ENCODE peak calls at places on chromosomes 13 and 19, in four cellular contexts. Y is esophagus squamous epithelium, P is lower lobe of right lung, F is HCT116. H is an unnamed sample. For H3K4me1, the result is how much of the 10 kb centered on the place peaks cover.

GRCh38 chr19:14480695-14481069 is 5.5 kb upstream of the PTGER1 start:
- DNase-seq in Y (no peak), P (no peak), F (no peak), H (no peak)

GRCh38 chr19:1154731-1155351 is 19.2 kb downstream of the SBNO2 start:
- DNase-seq in Y (no peak), P (peak), F (no peak), H (peak)

GRCh38 chr19:58572818-58573657 is at the start of gene MZF1:
- DNase-seq in Y (no peak), P (peak), F (peak), H (peak)

GRCh38 chr13:35824825-35825224 is 306.4 kb downstream of the DCLK1 start:
- DNase-seq in Y (no peak), P (no peak), F (no peak), H (no peak)

GRCh38 chr19:23075031-23075733 is 41.6 kb upstream of the ZNF730 start:
- DNase-seq in Y (no peak), P (peak), F (no peak), H (peak)

GRCh38 chr19:8438236-8438635 is 6.5 kb upstream of the HNRNPM start:
- DNase-seq in Y (no peak), P (no peak), F (no peak), H (no peak)

GRCh38 chr19:15241259-15241658 is 9.0 kb upstream of the EPHX3 start:
- DNase-seq in Y (no peak), P (no peak), F (no peak), H (no peak)

GRCh38 chr13:26604784-26605183 is 47.3 kb downstream of the WASF3 start:
- DNase-seq in Y (no peak), P (peak), F (no peak), H (no peak)

GRCh38 chr13:68993154-68993553 is 1114.5 kb upstream of the ATXN8OS start:
- DNase-seq in Y (no peak), P (no peak), F (no peak), H (no peak)
- H3K4me3 ChIP-seq in Y (no peak), P (no peak), F (no peak), H (no peak)

DNA sequence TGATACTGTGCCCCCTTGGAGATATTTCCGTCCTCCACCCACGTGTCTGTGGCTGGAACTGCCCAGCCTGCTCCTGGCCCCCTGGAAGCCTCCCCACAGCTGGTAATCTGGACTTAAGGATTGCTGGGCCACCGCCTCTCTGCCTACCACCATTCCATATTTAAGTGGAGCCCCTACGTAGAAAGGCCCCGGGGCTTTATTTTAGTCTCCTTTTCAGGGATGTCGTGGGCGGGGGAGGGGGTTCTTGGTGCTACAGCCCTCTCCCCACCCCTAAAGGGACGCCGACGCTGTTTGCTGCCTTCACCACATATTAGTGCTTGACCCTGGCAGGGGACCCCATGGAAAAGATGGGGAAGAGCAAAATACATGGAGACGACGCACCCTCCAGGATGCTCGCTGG is 2.7 kb upstream of the NOP53 start:
- DNase-seq in Y (no peak), P (no peak), F (no peak), H (no peak)
- H3K4me1 ChIP-seq in Y (under half), P (under half), F (under half), H (under half)

GRCh38 chr19:3140667-3141038 is 4.8 kb downstream of the GNA15 start:
- DNase-seq in Y (no peak), P (no peak), F (no peak), H (no peak)

GRCh38 chr19:3138268-3138667 is 2.4 kb downstream of the GNA15 start:
- DNase-seq in Y (no peak), P (no peak), F (no peak), H (no peak)

GRCh38 chr19:3145909-3146676 is 10.3 kb downstream of the GNA15 start:
- DNase-seq in Y (no peak), P (peak), F (no peak), H (no peak)

GRCh38 chr19:3142938-3143337 is 7.1 kb downstream of the GNA15 start:
- DNase-seq in Y (no peak), P (no peak), F (no peak), H (no peak)

GRCh38 chr19:3142292-3142670 is 6.4 kb downstream of the GNA15 start:
- DNase-seq in Y (no peak), P (no peak), F (peak), H (no peak)
- H3K4me3 ChIP-seq in Y (peak), P (no peak), F (peak), H (no peak)

GRCh38 chr19:27752530-27753184 is 1460.3 kb downstream of the UQCRFS1 start:
- DNase-seq in Y (no peak), P (no peak), F (no peak), H (no peak)

GRCh38 chr19:27753622-27754021 is 1459.3 kb downstream of the UQCRFS1 start:
- DNase-seq in Y (no peak), P (no peak), F (no peak), H (no peak)

GRCh38 chr19:27748551-27749152 is 1464.3 kb downstream of the UQCRFS1 start:
- DNase-seq in Y (no peak), P (no peak), F (no peak), H (no peak)

GRCh38 chr19:27754700-27755099 is 1458.3 kb downstream of the UQCRFS1 start:
- DNase-seq in Y (no peak), P (no peak), F (no peak), H (peak)

DNA sequence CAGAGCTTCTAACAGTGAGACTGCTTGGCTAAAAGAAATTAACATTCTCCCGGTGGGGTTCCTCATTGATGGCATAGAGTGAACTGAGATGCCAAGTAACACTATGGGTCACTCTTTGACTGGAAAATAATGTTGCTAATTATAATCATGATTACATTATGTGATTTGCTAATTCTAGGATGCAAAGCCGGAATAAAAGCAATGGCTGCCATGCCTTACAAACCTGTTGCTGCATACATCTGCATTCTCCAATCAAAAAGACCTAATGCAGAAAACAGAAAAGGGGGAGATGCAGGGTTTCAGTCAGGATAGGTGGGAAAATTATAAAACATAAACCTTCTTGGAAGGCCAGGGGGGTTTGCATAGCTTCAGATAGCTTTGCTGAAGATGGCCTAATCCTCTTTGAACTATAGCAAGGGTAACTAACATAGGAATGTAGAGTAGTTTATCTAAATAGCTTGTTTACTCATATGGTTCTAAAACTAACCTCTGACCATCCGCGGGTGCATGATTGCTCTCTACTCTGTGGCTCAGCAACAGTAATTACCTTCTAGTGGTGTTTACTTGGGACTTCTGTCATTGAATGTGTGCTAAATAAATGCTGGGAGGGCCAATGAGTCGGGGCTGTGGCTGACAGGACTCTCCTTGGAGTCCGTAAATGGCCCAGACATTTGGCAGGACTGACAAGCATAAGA is 1462.1 kb downstream of the UQCRFS1 start:
- DNase-seq in Y (no peak), P (no peak), F (no peak), H (no peak)
- H3K4me1 ChIP-seq in Y (under half), P (under half), F (under half), H (under half)

GRCh38 chr19:12842511-12842910 is 4.2 kb downstream of the MAST1 start:
- DNase-seq in Y (no peak), P (no peak), F (no peak), H (no peak)

GRCh38 chr19:12838893-12839656 is 760 bp downstream of the MAST1 start:
- DNase-seq in Y (no peak), P (no peak), F (no peak), H (no peak)

GRCh38 chr19:12840091-12841079 is 2.1 kb downstream of the MAST1 start:
- DNase-seq in Y (no peak), P (peak), F (peak), H (no peak)

GRCh38 chr19:12843328-12843727 is 5.0 kb downstream of the MAST1 start:
- DNase-seq in Y (no peak), P (no peak), F (no peak), H (no peak)

DNA sequence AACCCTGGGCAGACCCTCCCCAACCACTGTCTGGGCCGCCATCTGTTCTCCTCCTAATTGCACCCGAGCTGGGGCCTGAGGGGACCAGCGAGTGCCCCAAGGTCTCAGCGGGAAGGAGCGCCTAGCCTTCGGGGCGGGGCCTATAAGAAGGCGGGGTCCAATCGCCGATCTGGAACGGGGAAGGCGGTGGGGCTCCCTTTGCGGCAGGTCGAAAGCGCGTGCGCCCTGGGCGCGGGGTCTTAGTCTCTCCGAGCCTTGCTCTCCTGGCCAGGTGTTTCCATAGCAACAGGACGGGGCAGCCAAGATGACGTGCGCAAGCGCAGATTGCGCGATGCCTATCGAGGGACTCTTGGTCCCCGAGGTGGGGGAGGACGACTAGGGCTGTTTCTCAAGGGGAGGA is 2.8 kb downstream of the MAST1 start:
- DNase-seq in Y (no peak), P (peak), F (no peak), H (no peak)
- H3K4me3 ChIP-seq in Y (peak), P (peak), F (no peak), H (peak)

DNA sequence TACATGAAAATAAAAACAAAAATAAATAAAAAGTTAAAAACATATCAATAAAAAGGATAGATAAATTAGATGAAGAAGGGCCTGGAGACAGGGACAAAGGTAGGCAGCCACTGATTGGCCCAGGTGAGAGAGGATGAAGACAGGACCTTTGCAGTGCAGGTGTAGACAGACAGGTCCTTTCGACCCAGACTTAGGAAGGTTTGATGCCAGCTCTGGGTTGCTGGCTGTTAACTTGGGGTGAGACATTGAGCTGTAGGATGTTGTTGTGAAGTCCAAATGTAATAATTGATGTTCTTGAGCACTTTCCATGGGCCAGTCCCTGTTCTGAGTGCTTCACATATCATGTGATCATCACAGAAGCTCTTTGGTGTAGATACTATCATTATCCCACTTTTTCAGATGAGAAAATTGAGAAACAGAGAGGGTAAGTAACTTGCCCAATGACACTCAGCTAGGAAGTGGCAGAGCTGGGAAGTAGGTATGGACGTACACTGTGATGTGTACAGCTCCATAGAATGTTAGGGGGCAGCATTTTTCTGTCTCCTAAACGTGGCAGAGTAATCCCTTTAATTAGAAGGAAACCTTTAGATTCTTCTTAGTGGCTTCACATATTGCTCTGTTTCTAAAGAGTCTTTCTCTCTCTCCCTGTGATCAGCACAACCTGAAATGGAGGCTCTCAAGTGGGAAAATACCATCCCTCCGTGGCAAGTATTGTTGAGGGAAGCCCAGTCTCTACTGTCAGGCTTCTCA is 76.0 kb upstream of the STK24 start:
- DNase-seq in Y (no peak), P (no peak), F (no peak), H (no peak)
- H3K4me1 ChIP-seq in Y (under half), P (under half), F (under half), H (under half)

GRCh38 chr19:30088567-30088966 is 146.5 kb downstream of the URI1 start:
- DNase-seq in Y (no peak), P (no peak), F (no peak), H (no peak)
- H3K4me3 ChIP-seq in Y (no peak), P (no peak), F (no peak), H (no peak)

GRCh38 chr19:47241919-47242644 is 11.1 kb upstream of the BBC3 start:
- DNase-seq in Y (no peak), P (no peak), F (no peak), H (no peak)

GRCh38 chr19:47239152-47239551 is 8.2 kb upstream of the BBC3 start:
- DNase-seq in Y (no peak), P (no peak), F (no peak), H (no peak)

GRCh38 chr19:47240996-47241918 is 10.3 kb upstream of the BBC3 start:
- DNase-seq in Y (no peak), P (peak), F (peak), H (peak)

GRCh38 chr19:47240561-47240960 is 9.6 kb upstream of the BBC3 start:
- DNase-seq in Y (no peak), P (no peak), F (no peak), H (no peak)

GRCh38 chr19:47239610-47240296 is 8.8 kb upstream of the BBC3 start:
- DNase-seq in Y (no peak), P (peak), F (no peak), H (no peak)
- H3K4me1 ChIP-seq in Y (under half), P (under half), F (under half), H (under half)

GRCh38 chr19:6677495-6677894 is 7.5 kb upstream of the TNFSF14 start:
- DNase-seq in Y (no peak), P (no peak), F (no peak), H (no peak)

GRCh38 chr19:6676288-6676687 is 6.3 kb upstream of the TNFSF14 start:
- DNase-seq in Y (no peak), P (no peak), F (no peak), H (no peak)

GRCh38 chr19:6671960-6672359 is 2.0 kb upstream of the TNFSF14 start:
- DNase-seq in Y (no peak), P (no peak), F (no peak), H (no peak)

GRCh38 chr19:6672693-6673290 is 2.8 kb upstream of the TNFSF14 start:
- DNase-seq in Y (no peak), P (no peak), F (no peak), H (no peak)

GRCh38 chr19:6674868-6675305 is 4.9 kb upstream of the TNFSF14 start:
- DNase-seq in Y (no peak), P (peak), F (no peak), H (peak)
- H3K4me3 ChIP-seq in Y (no peak), P (no peak), F (peak), H (no peak)

GRCh38 chr19:6769006-6769637 is 1.9 kb upstream of the SH2D3A start:
- DNase-seq in Y (no peak), P (no peak), F (no peak), H (no peak)
- H3K4me1 ChIP-seq in Y (under half), P (under half), F (under half), H (under half)